ENCODE peak calls at places on chromosomes 11 and 22, in six cellular contexts. I is SK-N-SH, V is OCI-LY7, W is GM23248, G is neural progenitor cell, L is HCT116. D is an unnamed sample.

GRCh38 chr11:12410006-12410728 is 32.8 kb downstream of the PARVA start:
- DNase-seq in W (peak; percentile 66), I (peak; percentile 30), V (no peak), G (peak; percentile 44), L (no peak), D (no peak)

GRCh38 chr11:45092901-45093760 is 53.3 kb upstream of the PRDM11 start:
- DNase-seq in L (no peak), V (no peak), W (peak; percentile 71), G (no peak), I (no peak), D (no peak)

GRCh38 chr22:43798492-43798891 is 13.6 kb downstream of the EFCAB6 start:
- DNase-seq in L (no peak), W (peak; percentile 57), V (peak; percentile 46), G (no peak), I (no peak), D (no peak)

GRCh38 chr11:78733031-78733430 is 158.4 kb upstream of the NARS2 start:
- DNase-seq in L (no peak), I (no peak), V (no peak), W (peak; percentile 12), G (no peak), D (no peak)

GRCh38 chr11:75308116-75308515 is 43.3 kb downstream of the ARRB1 start:
- DNase-seq in L (no peak), V (no peak), W (no peak), G (no peak), I (no peak), D (no peak)

GRCh38 chr22:46083383-46084350 is 66.7 kb upstream of the PPARA start:
- DNase-seq in I (no peak), G (no peak), W (peak; percentile 61), V (no peak), L (no peak), D (no peak)

GRCh38 chr22:49259870-49260615 is 567.6 kb downstream of the BRD1 start:
- DNase-seq in L (no peak), I (no peak), G (no peak), V (no peak), W (no peak), D (no peak)

GRCh38 chr22:44603774-44604173 is 98.2 kb upstream of the PRR5 start:
- DNase-seq in I (no peak), V (no peak), L (no peak), W (no peak), G (no peak), D (no peak)

GRCh38 chr11:78562398-78562797 is 12.3 kb downstream of the NARS2 start:
- DNase-seq in I (no peak), L (no peak), V (no peak), G (peak; percentile 11), W (peak; percentile 77), D (no peak)

GRCh38 chr22:29726512-29727247 is 6.9 kb downstream of the CABP7 start:
- DNase-seq in G (no peak), I (no peak), L (no peak), W (no peak), V (no peak), D (no peak)

GRCh38 chr11:118605116-118605867 is 2.1 kb upstream of the PHLDB1 start:
- DNase-seq in I (peak; percentile 78), W (peak; percentile 97), L (no peak), V (no peak), G (peak; percentile 47), D (peak; percentile 86)

GRCh38 chr11:37689951-37690350 is 1091.9 kb upstream of the RAG2 start:
- DNase-seq in W (no peak), I (no peak), L (no peak), V (no peak), G (no peak), D (no peak)

GRCh38 chr11:128532571-128533091 is 54.7 kb downstream of the ETS1 start:
- DNase-seq in V (no peak), I (no peak), L (no peak), W (no peak), G (peak; percentile 91), D (no peak)

GRCh38 chr11:106031936-106032335 is 9.9 kb upstream of the MSANTD4 start:
- DNase-seq in G (no peak), V (no peak), W (no peak), I (no peak), L (no peak), D (no peak)

GRCh38 chr11:44945639-44946038 is 5.0 kb downstream of the TP53I11 start:
- DNase-seq in V (no peak), I (no peak), L (no peak), G (no peak), W (no peak), D (no peak)

GRCh38 chr11:17000987-17001386 is 13.2 kb downstream of the PLEKHA7 start:
- DNase-seq in G (no peak), W (no peak), L (no peak), V (no peak), I (peak; percentile 38), D (no peak)

GRCh38 chr11:79507726-79508125 is 66.9 kb upstream of the TENM4 start:
- DNase-seq in G (no peak), W (no peak), V (no peak), I (no peak), L (no peak), D (peak; percentile 32)

GRCh38 chr11:65488273-65489058 is 10.4 kb upstream of the MALAT1 start:
- DNase-seq in G (no peak), L (no peak), I (no peak), W (peak; percentile 88), V (peak; percentile 63), D (peak; percentile 77)

GRCh38 chr22:33555814-33556522 is 364.3 kb downstream of the LARGE1 start:
- DNase-seq in W (no peak), I (no peak), L (no peak), V (no peak), G (no peak), D (no peak)

GRCh38 chr22:29580200-29580810 is 608 bp downstream of the NIPSNAP1 start:
- DNase-seq in V (peak; percentile 21), L (no peak), I (peak; percentile 62), W (no peak), G (peak; percentile 22), D (peak; percentile 71)

GRCh38 chr11:94768602-94769511 is 701 bp downstream of the AMOTL1 start:
- DNase-seq in V (no peak), W (peak; percentile 63), L (no peak), I (peak; percentile 79), G (peak; percentile 63), D (peak; percentile 68)

GRCh38 chr11:706439-706956 is 467 bp downstream of the EPS8L2 start:
- DNase-seq in W (peak; percentile 87), I (no peak), G (no peak), L (no peak), V (no peak), D (peak; percentile 67)

GRCh38 chr11:71212871-71213559 is 39.4 kb downstream of the SHANK2 start:
- DNase-seq in L (no peak), W (peak; percentile 33), G (no peak), V (no peak), I (no peak), D (peak; percentile 28)

GRCh38 chr11:71218789-71219499 is 33.4 kb downstream of the SHANK2 start:
- DNase-seq in W (no peak), I (no peak), L (no peak), V (no peak), G (no peak), D (no peak)

GRCh38 chr11:71213696-71214552 is 38.5 kb downstream of the SHANK2 start:
- DNase-seq in V (no peak), W (no peak), G (no peak), I (no peak), L (no peak), D (no peak)

GRCh38 chr11:71214553-71215371 is 37.6 kb downstream of the SHANK2 start:
- DNase-seq in V (no peak), W (no peak), I (no peak), L (no peak), G (no peak), D (no peak)

GRCh38 chr11:71215372-71215965 is 36.9 kb downstream of the SHANK2 start:
- DNase-seq in I (no peak), V (no peak), W (no peak), G (no peak), L (no peak), D (no peak)
- TF ChIP-seq EZH2phosphoT487 in I (no peak), V (no peak), W (no peak), G (no peak), L (no peak), D (no peak)

DNA sequence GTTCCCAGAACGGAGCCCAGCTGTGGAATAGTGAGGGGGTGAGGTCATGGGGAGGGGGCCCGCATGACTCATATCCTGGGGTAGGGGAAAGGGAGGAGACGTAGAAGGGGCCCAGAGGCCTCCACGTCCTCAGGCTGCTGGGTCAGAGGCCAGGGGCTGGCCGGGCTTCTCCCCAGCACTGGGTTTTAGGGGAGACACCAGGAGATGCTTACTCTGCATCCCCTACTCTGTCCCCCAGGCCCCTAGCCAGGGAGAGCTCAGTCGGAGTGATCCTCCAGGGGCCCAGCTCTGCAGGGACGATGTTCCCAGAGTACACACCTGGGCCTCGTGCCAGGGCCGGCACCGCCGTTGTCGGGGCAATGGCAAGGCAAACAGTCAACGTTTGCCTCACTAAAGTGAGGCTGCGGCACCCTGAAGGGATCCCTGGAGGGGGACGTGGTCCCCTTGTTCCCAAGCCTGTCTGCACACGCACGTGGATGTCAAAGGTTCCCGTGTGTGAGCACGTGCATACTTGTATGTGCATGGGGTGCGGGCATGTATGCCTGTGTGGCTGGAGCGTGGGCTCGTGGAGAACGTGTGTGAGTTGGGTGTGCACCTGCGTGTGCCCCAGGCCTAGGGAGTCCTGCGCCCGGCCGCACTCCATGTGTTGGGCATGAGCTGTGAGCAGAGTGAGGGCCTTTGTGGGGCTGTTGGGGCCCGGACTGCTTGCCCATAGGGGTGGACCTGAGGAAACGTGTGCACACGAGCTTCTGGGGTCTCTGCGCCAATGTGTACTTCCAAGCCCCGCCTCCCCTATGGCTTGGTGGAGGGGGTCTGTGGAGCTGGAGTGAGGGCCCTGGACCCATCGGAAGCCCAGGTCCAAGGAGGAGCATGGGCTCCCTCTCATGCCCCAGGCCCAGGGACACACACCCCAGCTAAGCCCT is 14.2 kb downstream of the PRR33 start:
- DNase-seq in G (no peak), I (peak; percentile 60), L (no peak), W (peak; percentile 33), V (no peak), D (peak; percentile 61)
- H3K4me1 ChIP-seq in G (peaks cover under 1% of the 10 kb centered on the region), I (peaks cover 49% of the 10 kb centered on the region), L (no peaks in the 10 kb centered on the region), W (no peaks in the 10 kb centered on the region), V (peaks cover 18% of the 10 kb centered on the region), D (peaks cover 59% of the 10 kb centered on the region)

GRCh38 chr11:111490496-111490895 is 21.7 kb downstream of the BTG4 start:
- DNase-seq in G (no peak), I (no peak), V (no peak), L (no peak), W (peak; percentile 7), D (no peak)
- H3K27ac ChIP-seq in G (no peak overlapping the region), I (no peak overlapping the region), V (no peak overlapping the region), L (no peak overlapping the region), W (no peak overlapping the region), D (no peak overlapping the region)

GRCh38 chr22:16819249-16819648 is 6.0 kb downstream of the XKR3 start:
- DNase-seq in V (peak; percentile 60), L (no peak), I (no peak), W (peak; percentile 68), G (no peak), D (no peak)

GRCh38 chr22:16828876-16829275 is 3.7 kb upstream of the XKR3 start:
- DNase-seq in I (no peak), L (no peak), W (no peak), V (no peak), G (no peak), D (no peak)

GRCh38 chr22:16827506-16827905 is 2.3 kb upstream of the XKR3 start:
- DNase-seq in V (no peak), L (no peak), W (peak; percentile 59), G (no peak), I (no peak), D (no peak)

GRCh38 chr22:16829985-16830384 is 4.8 kb upstream of the XKR3 start:
- DNase-seq in G (no peak), I (no peak), W (no peak), V (no peak), L (no peak), D (no peak)

GRCh38 chr22:16824718-16825687 is at the start of gene XKR3:
- DNase-seq in I (no peak), L (no peak), V (peak; percentile 51), G (no peak), W (peak; percentile 77), D (no peak)
- TF ChIP-seq EZH2phosphoT487 in I (no peak), L (no peak), V (no peak), G (no peak), W (no peak), D (no peak)